ENCODE peak calls at places on chromosomes 7 and 10, in eight cellular contexts. Q, D, B, V, K, O, Y and W are unnamed samples.

GRCh38 chr7:15755061-15755460 is 68.6 kb upstream of the MEOX2 start:
- DNase-seq in Q (no peak), O (no peak), V (no peak), Y (no peak), K (no peak), D (no peak), B (no peak), W (no peak)

GRCh38 chr7:64574481-64575159 is 11.7 kb upstream of the ZNF680 start:
- DNase-seq in O (no peak), Y (no peak), V (peak; percentile 95), K (no peak), D (no peak), B (no peak), Q (no peak), W (no peak)

GRCh38 chr7:88664630-88665233 is 94.8 kb upstream of the ZNF804B start:
- DNase-seq in V (peak; percentile 57), Q (no peak), D (no peak), O (no peak), Y (no peak), B (no peak), K (no peak), W (no peak)

GRCh38 chr10:129951251-129951808 is 12.7 kb downstream of the EBF3 start:
- DNase-seq in V (peak; percentile 8), Y (peak; percentile 16), O (peak; percentile 31), B (no peak), D (no peak), Q (no peak), K (no peak), W (no peak)

GRCh38 chr10:129662386-129662785 is 195.3 kb downstream of the MGMT start:
- DNase-seq in B (no peak), K (no peak), Q (no peak), D (no peak), O (no peak), Y (no peak), V (no peak), W (no peak)

GRCh38 chr10:100793055-100793454 is 47.7 kb downstream of the PAX2 start:
- DNase-seq in Q (no peak), Y (no peak), K (no peak), O (no peak), V (peak; percentile 47), B (no peak), D (no peak), W (no peak)

GRCh38 chr10:74437822-74438221 is 286.8 kb downstream of the ADK start:
- DNase-seq in K (no peak), Y (no peak), B (no peak), O (no peak), D (no peak), V (no peak), Q (no peak), W (no peak)

GRCh38 chr7:117993377-117994003 is 120.2 kb upstream of the CTTNBP2 start:
- DNase-seq in V (peak; percentile 80), K (no peak), B (peak; percentile 8), O (no peak), D (no peak), Q (peak; percentile 31), Y (no peak), W (peak; percentile 14)

GRCh38 chr10:94639902-94640301 is 43.6 kb upstream of the CYP2C18 start:
- DNase-seq in K (no peak), V (no peak), Y (no peak), D (no peak), O (no peak), B (no peak), Q (no peak), W (no peak)